ENCODE peak calls at places on chromosomes 2 and 18, in five cellular contexts. L is GM12878, S is IMR-90, M is A549, G is H1. B is an unnamed sample.

GRCh38 chr2:37618326-37618725 is 53.1 kb downstream of the CDC42EP3 start:
- DNase-seq in L (no peak), S (no peak), M (no peak), G (no peak), B (no peak)

GRCh38 chr2:36480596-36480995 is 117.4 kb downstream of the FEZ2 start:
- DNase-seq in S (no peak), L (no peak), G (no peak), M (no peak), B (no peak)

GRCh38 chr18:63936156-63936931 is 12.8 kb upstream of the HMSD start:
- DNase-seq in S (peak; percentile 45), L (peak; percentile 67), G (peak; percentile 88), M (peak; percentile 75), B (peak; percentile 55)

GRCh38 chr2:241798081-241798630 is 10.8 kb upstream of the NEU4 start:
- DNase-seq in G (no peak), M (no peak), S (no peak), L (no peak), B (no peak)

GRCh38 chr2:54977149-54977548 is 73.1 kb downstream of the RTN4 start:
- DNase-seq in G (no peak), L (peak; percentile 77), S (no peak), M (no peak), B (no peak)

GRCh38 chr18:10032331-10032979 is 118.6 kb downstream of the VAPA start:
- DNase-seq in S (no peak), M (no peak), L (no peak), G (peak; percentile 83), B (no peak)

GRCh38 chr2:45177870-45178269 is 168.6 kb upstream of the SIX2 start:
- DNase-seq in G (no peak), M (peak; percentile 28), S (peak; percentile 95), L (no peak), B (no peak)

GRCh38 chr2:181153886-181154285 is 173.5 kb downstream of the UBE2E3 start:
- DNase-seq in G (no peak), L (no peak), M (no peak), S (no peak), B (no peak)

GRCh38 chr2:3465844-3466481 is 53.4 kb downstream of the ADI1 start:
- DNase-seq in G (no peak), S (peak; percentile 94), L (no peak), M (peak; percentile 52), B (peak; percentile 99)

DNA sequence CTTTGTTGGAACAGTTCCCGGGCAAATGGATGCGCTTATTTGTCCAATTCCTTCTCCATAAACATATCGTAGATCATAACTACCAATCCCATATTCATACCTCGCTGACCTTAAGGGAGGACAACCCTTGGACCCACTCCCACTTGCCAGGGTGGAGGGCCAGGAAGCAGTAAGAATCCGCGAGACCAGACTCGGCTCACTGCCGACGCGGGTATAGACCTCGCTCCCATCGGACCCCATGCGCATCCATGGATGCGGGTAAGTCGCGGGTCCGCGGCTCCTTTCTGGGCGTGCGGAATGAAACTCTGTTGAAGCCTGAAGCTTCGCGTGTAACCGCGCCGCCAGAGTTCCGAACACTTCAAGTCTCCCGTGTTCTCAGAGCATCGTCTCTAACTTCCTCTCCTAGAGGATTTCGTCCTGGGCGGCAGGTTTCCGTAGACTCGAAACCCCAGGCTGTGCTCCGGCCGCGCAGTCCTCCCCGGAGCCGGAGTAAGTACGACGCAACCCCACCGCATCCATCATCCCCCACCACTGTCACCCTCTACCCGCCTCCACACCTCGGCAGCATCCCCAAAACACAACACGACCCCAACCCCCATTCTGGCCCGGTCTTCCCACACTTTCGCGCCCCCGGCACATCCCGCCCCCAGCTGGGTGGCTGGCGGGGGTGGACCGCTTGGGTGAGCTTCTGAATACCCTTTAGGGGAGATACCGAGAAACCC is 1.0 kb downstream of the DSC3 start:
- DNase-seq in M (no peak), G (peak; percentile 60), S (no peak), L (no peak), B (no peak)
- TF ChIP-seq RFX5 in M (no peak), G (no peak), S (no peak), L (no peak), B (no peak)

DNA sequence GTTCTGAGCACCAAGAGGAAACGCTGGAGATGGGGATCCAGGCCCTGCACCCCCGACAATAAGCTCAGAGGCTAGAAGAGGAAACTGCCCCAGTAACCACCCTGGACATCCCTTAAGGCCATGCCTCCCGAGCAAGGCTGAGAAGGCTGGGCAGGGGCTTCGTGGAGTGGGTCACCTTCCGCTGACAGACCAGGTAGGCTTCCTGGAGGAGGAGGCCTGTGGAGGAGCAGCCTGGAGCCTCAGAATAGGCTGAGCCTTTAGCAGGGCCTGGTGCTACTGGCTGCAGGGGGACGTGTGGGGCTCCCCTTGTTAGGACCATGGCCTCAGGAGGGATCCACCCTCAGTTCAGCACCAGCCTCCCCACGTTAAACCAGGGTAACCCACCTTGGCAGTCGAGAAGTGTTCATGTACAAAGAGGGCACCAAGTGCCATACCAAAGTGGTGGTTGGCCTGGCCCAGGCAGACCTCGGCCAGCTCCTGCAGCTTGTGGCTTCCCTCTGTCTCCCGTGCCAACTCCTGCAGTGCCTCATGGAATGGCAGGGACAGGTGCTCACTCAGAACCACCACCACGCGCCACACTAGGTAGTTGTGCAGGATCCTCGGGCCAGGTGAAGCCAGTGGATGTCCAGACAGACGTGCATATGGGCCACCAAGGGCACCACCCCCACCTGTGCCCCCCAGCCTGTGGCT is 28.5 kb upstream of the ALPP start:
- DNase-seq in S (no peak), M (no peak), L (no peak), G (peak; percentile 41), B (no peak)
- TF ChIP-seq RFX5 in S (no peak), M (no peak), L (no peak), G (no peak), B (no peak)

DNA sequence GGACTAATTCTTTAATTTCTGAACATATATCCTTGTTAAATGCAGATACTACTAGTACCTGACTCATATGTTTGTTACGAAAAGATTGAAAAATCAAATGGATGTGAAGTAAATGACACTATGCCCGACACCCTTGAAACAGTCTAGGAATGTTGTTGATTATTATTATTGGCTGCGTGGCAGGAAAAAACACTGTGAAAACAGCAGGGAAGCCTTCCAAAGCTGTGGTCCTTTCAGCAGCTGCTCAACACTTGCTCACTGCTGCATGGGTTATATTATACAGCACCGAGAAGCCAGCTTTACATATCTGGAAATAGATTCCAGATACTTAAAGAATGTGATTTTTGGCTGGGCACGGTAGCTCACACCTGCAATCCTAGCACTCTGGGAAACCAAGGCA is 26.5 kb downstream of the CRYGD start:
- DNase-seq in G (no peak), L (no peak), S (no peak), M (no peak), B (no peak)
- TF ChIP-seq RFX5 in G (no peak), L (no peak), S (no peak), M (no peak), B (no peak)

DNA sequence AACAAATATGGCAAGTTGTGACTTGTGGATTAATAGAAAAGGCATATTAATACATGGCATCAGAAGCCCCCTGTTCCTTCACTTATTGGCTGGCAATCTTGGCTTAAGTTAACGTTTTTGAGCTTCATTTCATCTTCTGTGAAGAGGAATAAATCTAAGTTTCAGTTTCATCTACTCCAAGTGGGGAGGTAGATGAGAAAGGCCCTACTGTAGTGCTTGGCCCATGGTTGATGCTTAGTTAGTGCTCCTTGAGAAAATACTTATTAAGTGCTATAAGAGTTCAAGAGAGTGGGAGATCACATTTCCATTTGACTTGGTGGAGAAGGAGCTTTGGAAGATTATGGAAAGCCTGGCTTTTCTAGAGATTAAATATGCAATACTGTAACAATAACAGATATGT is 244.3 kb downstream of the BABAM2 start:
- DNase-seq in G (no peak), S (no peak), M (no peak), L (no peak), B (no peak)
- TF ChIP-seq RFX5 in G (no peak), S (no peak), M (no peak), L (no peak), B (no peak)

GRCh38 chr2:44169155-44169898 is 652 bp downstream of the PPM1B start:
- DNase-seq in L (peak; percentile 27), S (peak; percentile 37), G (peak; percentile 66), M (peak; percentile 57), B (peak; percentile 24)
- TF ChIP-seq RFX5 in L (no peak), S (no peak), G (no peak), M (no peak), B (no peak)

DNA sequence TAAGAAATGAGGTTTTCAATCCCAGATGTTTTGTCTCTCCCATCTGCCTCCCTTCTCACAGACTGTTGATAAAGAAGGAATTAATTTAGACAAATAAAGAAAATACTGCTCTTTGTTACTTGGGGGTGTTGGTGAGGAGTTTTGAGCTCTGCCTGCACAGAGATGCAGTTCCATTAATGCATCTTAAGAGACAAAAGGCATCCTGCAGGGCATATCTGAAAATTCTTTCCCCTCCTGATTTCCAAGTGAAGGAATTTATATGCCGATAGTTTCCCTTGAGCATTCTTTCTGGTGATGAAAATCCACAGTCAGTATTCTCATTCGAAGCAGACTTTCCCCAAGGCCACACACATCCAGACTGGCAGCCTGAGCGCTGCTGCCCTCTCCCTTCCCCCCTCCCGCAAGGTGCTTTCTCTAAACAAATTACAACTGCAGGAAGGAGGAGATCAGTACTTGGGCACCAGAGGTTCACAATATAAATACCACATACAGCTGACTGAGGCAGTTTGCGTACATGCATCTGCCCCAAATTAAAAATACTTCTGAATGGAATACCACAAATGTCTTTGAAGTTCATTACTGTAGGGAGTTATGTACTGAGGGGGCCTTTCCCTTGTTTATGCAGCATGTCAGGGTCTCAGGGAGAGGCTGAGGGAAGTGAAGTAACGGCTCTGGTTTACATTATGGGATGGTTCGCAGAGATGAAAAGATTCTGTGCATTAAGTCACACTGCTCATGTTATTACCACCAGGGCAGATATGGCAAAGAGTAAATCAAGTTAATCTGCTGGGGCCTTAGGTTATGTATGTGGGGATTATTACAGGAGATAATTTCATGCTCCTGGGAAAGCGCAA is 385.7 kb upstream of the RND3 start:
- DNase-seq in S (peak; percentile 35), L (no peak), M (no peak), G (no peak), B (no peak)
- TF ChIP-seq RFX5 in S (no peak), L (no peak), M (no peak), G (no peak), B (no peak)

DNA sequence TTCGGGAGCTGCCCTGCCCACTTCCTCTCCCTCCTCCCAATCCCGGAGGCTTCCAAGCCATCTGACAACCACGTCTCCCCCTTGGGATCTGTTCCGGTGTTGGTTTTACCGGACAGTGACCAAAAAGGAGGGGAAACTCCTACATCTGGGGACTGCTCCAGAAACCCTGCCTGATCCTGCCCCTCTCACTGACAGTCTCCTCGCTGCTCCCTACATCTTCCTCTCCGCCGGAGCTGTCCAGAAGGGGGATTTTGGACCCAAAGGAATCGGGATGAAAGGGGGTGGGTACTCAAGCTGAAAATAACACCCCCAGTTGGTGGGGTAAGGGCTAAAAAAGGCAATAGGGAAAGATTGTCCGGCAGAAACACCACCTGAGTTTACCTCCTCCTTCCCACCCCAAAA is 1.5 kb downstream of the INO80D start:
- DNase-seq in G (no peak), S (peak; percentile 82), L (no peak), M (peak; percentile 85), B (peak; percentile 85)
- TF ChIP-seq RFX5 in G (no peak), S (no peak), L (no peak), M (no peak), B (no peak)

B was measured in HepG2.